ENCODE peak calls at places on chromosome 11, in seven cellular contexts. J is right atrium auricular region, N is adrenal gland, G is lower lobe of right lung, V is esophagus squamous epithelium, R is fibroblast of lung, K is OCI-LY7. P is an unnamed sample.

GRCh38 chr11:36427079-36427478 is 83.0 kb downstream of the TRAF6 start:
- DNase-seq in V (no peak), R (peak), G (no peak), N (no peak), K (no peak), J (no peak), P (no peak)

GRCh38 chr11:72673284-72673942 is 809 bp downstream of the PDE2A start:
- DNase-seq in N (no peak), J (no peak), V (no peak), K (no peak), G (no peak), R (no peak), P (no peak)

GRCh38 chr11:118552341-118552740 is 13.4 kb downstream of the IFT46 start:
- DNase-seq in J (no peak), N (no peak), R (no peak), K (no peak), V (no peak), G (no peak), P (no peak)

GRCh38 chr11:105838668-105839403 is 183.2 kb downstream of the MSANTD4 start:
- DNase-seq in R (peak), J (no peak), K (no peak), N (no peak), G (no peak), V (no peak), P (peak)

GRCh38 chr11:95135880-95136279 is 46.2 kb downstream of the ENDOD1 start:
- DNase-seq in V (no peak), K (no peak), R (no peak), N (no peak), J (no peak), G (no peak), P (no peak)

GRCh38 chr11:134385774-134386565 is 26.1 kb downstream of the B3GAT1 start:
- DNase-seq in G (no peak), V (no peak), J (no peak), N (no peak), R (no peak), K (no peak), P (no peak)

GRCh38 chr11:41498726-41499125 is 39.3 kb upstream of the LRRC4C start:
- DNase-seq in V (no peak), J (no peak), R (no peak), K (no peak), N (no peak), G (no peak), P (no peak)

GRCh38 chr11:68690671-68691401 is 6.5 kb downstream of the GAL start:
- DNase-seq in G (no peak), V (no peak), J (no peak), N (no peak), K (no peak), R (no peak), P (no peak)

GRCh38 chr11:26905368-26905767 is 88.5 kb upstream of the FIBIN start:
- DNase-seq in J (no peak), N (no peak), V (no peak), R (peak), K (no peak), G (no peak), P (peak)

GRCh38 chr11:122678406-122678805 is 22.9 kb downstream of the UBASH3B start:
- DNase-seq in K (no peak), V (no peak), G (no peak), N (no peak), J (no peak), R (no peak), P (no peak)

GRCh38 chr11:94638278-94638901 is 71.2 kb downstream of the PIWIL4 start:
- DNase-seq in N (no peak), K (no peak), G (no peak), V (no peak), J (no peak), R (no peak), P (no peak)

DNA sequence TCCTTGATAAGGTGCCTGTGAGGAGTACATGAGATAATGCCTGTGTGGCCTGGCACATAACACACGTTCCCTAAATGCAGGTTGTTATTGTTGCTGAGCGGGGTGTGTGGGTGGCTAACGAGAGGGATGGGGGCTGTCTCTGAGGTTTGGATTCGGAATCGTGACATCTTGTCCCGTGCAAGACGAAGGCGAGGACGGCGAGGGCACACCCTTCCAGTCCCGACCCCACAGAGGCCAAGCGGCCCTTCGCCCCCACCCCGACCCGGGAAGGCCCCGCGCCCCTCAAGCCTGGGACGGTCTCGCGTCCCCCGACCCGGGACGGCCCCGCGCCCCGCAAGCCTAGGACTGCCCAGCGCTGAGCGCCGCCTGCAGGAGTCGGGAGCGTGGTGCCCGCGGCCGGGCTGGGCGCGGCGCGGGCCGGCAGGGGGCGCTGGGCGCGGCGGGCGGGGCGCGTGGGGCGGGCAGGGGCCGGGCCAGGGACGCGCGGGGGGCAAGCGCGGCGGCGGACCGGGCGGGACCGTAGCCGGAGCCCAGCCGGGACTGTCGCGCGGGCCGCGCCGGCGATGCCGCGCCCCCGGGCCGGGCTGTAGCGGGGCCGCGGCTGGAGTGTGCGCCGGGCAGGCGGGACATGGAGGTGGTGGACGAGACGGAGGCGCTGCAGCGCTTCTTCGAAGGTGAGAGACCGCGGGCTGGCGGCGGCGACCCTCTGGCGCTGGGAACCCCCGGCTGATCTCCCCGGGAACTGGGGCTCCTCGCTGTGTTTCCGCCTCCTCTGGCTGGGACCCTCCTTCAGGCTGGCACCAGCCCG is at the start of gene MYRF:
- DNase-seq in J (no peak), N (no peak), G (peak), V (no peak), R (no peak), K (no peak), P (no peak)
- H3K4me3 ChIP-seq in J (peak), N (peak), G (peak), V (peak), R (no peak), K (no peak), P (peak)

DNA sequence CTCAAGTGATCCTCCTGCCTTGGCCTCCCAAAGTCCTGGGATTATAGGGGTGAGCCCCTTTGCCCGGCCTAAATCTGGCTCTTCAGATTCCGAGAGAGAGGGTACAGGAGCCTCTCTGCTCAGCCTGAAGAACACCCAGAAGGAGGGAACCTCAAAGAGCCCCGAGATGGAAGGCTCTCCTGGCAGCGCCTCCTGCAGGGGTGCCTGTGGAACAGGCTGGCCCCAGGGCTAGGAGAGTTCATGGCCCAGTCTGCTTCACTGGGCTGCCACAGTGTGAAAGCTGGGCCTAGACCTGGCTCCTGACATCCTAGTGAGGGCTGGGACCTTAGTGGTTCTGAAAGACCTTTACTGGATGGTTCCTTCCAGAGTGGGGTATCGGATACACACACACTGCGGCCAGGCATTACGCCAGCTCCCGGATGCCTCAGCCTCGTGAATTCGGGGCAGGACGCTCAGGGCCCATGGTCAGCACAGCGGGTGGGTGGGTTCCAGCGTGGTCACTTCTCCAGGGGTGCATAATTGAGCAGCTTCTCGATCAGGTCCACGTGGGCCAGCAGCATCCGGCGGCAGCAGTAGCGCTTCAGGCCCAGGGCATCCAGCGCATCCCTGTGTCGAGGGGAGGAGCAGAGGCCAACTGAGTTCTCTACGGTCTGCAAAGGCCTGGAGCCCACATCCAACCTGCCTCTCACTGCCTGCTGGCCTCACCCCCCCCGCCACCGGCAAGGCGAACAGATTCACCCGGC is 2.3 kb downstream of the POLR2L start:
- DNase-seq in V (no peak), J (no peak), K (no peak), G (no peak), N (no peak), R (no peak), P (no peak)
- TF ChIP-seq CTCF in V (no peak), J (no peak), K (peak), G (no peak), N (no peak), R (peak), P (peak)

DNA sequence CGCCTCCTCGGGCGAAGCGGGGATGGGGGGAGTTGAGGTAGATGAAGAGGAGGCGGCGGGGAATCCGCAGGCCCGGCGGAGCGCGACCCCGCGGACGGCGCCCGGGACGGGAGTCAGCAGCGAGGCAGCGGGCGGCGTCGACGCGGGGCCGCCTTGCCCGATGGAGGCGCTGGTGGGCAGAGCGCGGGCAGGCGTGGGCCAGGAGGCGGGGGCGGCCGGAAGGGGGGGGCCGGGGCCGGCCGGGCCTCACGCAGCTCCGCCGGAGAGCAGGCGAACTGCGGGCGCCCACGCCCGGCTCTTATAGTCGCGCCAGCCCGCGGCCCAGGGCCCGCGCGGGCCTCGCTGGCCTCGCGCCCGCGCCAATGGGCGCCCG is at the start of gene IGF2:
- DNase-seq in R (peak), N (no peak), J (no peak), K (no peak), V (no peak), G (no peak), P (no peak)
- H3K4me3 ChIP-seq in R (no peak), N (peak), J (peak), K (no peak), V (peak), G (peak), P (no peak)

GRCh38 chr11:80727315-80727714 is 1286.5 kb upstream of the TENM4 start:
- DNase-seq in G (no peak), K (no peak), V (no peak), R (peak), J (no peak), N (no peak), P (no peak)
- TF ChIP-seq CTCF in G (no peak), K (peak), V (no peak), R (peak), J (peak), N (no peak), P (no peak)

GRCh38 chr11:130427581-130428211 is 713 bp downstream of the ADAMTS8 start:
- DNase-seq in R (peak), N (no peak), V (no peak), K (no peak), G (peak), J (no peak), P (no peak)

GRCh38 chr11:130429983-130430382 is 1.6 kb upstream of the ADAMTS8 start:
- DNase-seq in R (no peak), N (no peak), K (no peak), J (no peak), G (no peak), V (no peak), P (no peak)

GRCh38 chr11:130427049-130427388 is 1.4 kb downstream of the ADAMTS8 start:
- DNase-seq in K (no peak), V (no peak), J (no peak), R (no peak), N (no peak), G (no peak), P (no peak)

GRCh38 chr11:130428271-130428670 is at the start of gene ADAMTS8:
- DNase-seq in J (no peak), V (no peak), K (no peak), G (no peak), N (no peak), R (no peak), P (no peak)

GRCh38 chr11:130428692-130429681 is 578 bp upstream of the ADAMTS8 start:
- DNase-seq in K (no peak), N (no peak), G (no peak), V (no peak), R (peak), J (no peak), P (no peak)
- H3K4me3 ChIP-seq in K (no peak), N (peak), G (peak), V (peak), R (peak), J (peak), P (no peak)

P was measured in HFF-Myc.